ENCODE peak calls at places on chromosomes 4 and X, in nine cellular contexts. One of them, this sample, is unnamed.

GRCh38 chrX:48466696-48467095 is 3.4 kb downstream of the SLC38A5 start:
- DNase-seq in Ammon's horn: no peak
- DNase-seq in iPS-NIHi11: peak; percentile 64
- DNase-seq in HuH-7.5: no peak
- DNase-seq in fibroblast of the conjunctiva: no peak
- DNase-seq in IMR-90: no peak
- DNase-seq in glutamatergic neuron: peak; percentile 46
- DNase-seq in neural crest cell: no peak
- DNase-seq in T-helper 1 cell: peak; percentile 16
- DNase-seq in this sample: no peak

GRCh38 chrX:122866527-122866926 is 317.6 kb upstream of the GRIA3 start:
- DNase-seq in IMR-90: peak; percentile 17
- DNase-seq in HuH-7.5: no peak
- DNase-seq in glutamatergic neuron: no peak
- DNase-seq in iPS-NIHi11: no peak
- DNase-seq in Ammon's horn: no peak
- DNase-seq in fibroblast of the conjunctiva: peak; percentile 60
- DNase-seq in neural crest cell: no peak
- DNase-seq in T-helper 1 cell: no peak
- DNase-seq in this sample: peak; percentile 62

GRCh38 chr4:89482248-89482647 is 174.6 kb upstream of the GPRIN3 start:
- DNase-seq in iPS-NIHi11: peak; percentile 65
- DNase-seq in T-helper 1 cell: peak; percentile 13
- DNase-seq in neural crest cell: no peak
- DNase-seq in IMR-90: peak; percentile 53
- DNase-seq in fibroblast of the conjunctiva: peak; percentile 29
- DNase-seq in glutamatergic neuron: no peak
- DNase-seq in HuH-7.5: no peak
- DNase-seq in Ammon's horn: peak; percentile 53
- DNase-seq in this sample: no peak

GRCh38 chrX:102129473-102129872 is 4.0 kb downstream of the TCEAL2 start:
- DNase-seq in Ammon's horn: peak; percentile 7
- DNase-seq in HuH-7.5: no peak
- DNase-seq in fibroblast of the conjunctiva: no peak
- DNase-seq in IMR-90: peak; percentile 4
- DNase-seq in glutamatergic neuron: no peak
- DNase-seq in T-helper 1 cell: no peak
- DNase-seq in neural crest cell: no peak
- DNase-seq in iPS-NIHi11: no peak
- DNase-seq in this sample: no peak

GRCh38 chrX:5965406-5965805 is 263.3 kb downstream of the NLGN4X start:
- DNase-seq in iPS-NIHi11: no peak
- DNase-seq in neural crest cell: no peak
- DNase-seq in HuH-7.5: no peak
- DNase-seq in T-helper 1 cell: no peak
- DNase-seq in fibroblast of the conjunctiva: no peak
- DNase-seq in IMR-90: no peak
- DNase-seq in Ammon's horn: no peak
- DNase-seq in glutamatergic neuron: no peak
- DNase-seq in this sample: no peak

GRCh38 chrX:40420899-40421729 is 159.7 kb upstream of the ATP6AP2 start:
- DNase-seq in Ammon's horn: peak; percentile 85
- DNase-seq in glutamatergic neuron: no peak
- DNase-seq in neural crest cell: no peak
- DNase-seq in HuH-7.5: no peak
- DNase-seq in fibroblast of the conjunctiva: no peak
- DNase-seq in IMR-90: no peak
- DNase-seq in iPS-NIHi11: peak; percentile 25
- DNase-seq in T-helper 1 cell: no peak
- DNase-seq in this sample: no peak

GRCh38 chrX:109714340-109714958 is 18.6 kb downstream of the ACSL4 start:
- DNase-seq in IMR-90: peak; percentile 91
- DNase-seq in HuH-7.5: no peak
- DNase-seq in T-helper 1 cell: no peak
- DNase-seq in glutamatergic neuron: no peak
- DNase-seq in Ammon's horn: no peak
- DNase-seq in neural crest cell: no peak
- DNase-seq in iPS-NIHi11: no peak
- DNase-seq in fibroblast of the conjunctiva: peak; percentile 56
- DNase-seq in this sample: peak; percentile 24

GRCh38 chrX:67544281-67544680 is 460 bp downstream of the AR start:
- DNase-seq in Ammon's horn: no peak
- DNase-seq in T-helper 1 cell: no peak
- DNase-seq in fibroblast of the conjunctiva: peak; percentile 20
- DNase-seq in HuH-7.5: no peak
- DNase-seq in IMR-90: no peak
- DNase-seq in glutamatergic neuron: peak; percentile 26
- DNase-seq in iPS-NIHi11: peak; percentile 13
- DNase-seq in neural crest cell: peak; percentile 5
- DNase-seq in this sample: no peak

GRCh38 chrX:22690116-22690515 is 309.6 kb upstream of the DDX53 start:
- DNase-seq in Ammon's horn: peak; percentile 2
- DNase-seq in IMR-90: peak; percentile 44
- DNase-seq in neural crest cell: no peak
- DNase-seq in iPS-NIHi11: no peak
- DNase-seq in fibroblast of the conjunctiva: peak; percentile 70
- DNase-seq in glutamatergic neuron: no peak
- DNase-seq in HuH-7.5: no peak
- DNase-seq in T-helper 1 cell: no peak
- DNase-seq in this sample: no peak

GRCh38 chr4:62377245-62377644 is 1177.1 kb downstream of the ADGRL3 start:
- DNase-seq in neural crest cell: no peak
- DNase-seq in iPS-NIHi11: no peak
- DNase-seq in fibroblast of the conjunctiva: no peak
- DNase-seq in glutamatergic neuron: no peak
- DNase-seq in T-helper 1 cell: no peak
- DNase-seq in IMR-90: no peak
- DNase-seq in Ammon's horn: no peak
- DNase-seq in HuH-7.5: no peak
- DNase-seq in this sample: no peak

GRCh38 chrX:1341531-1342179 is 5.1 kb downstream of the IL3RA start:
- DNase-seq in iPS-NIHi11: no peak
- DNase-seq in glutamatergic neuron: no peak
- DNase-seq in neural crest cell: no peak
- DNase-seq in IMR-90: no peak
- DNase-seq in fibroblast of the conjunctiva: no peak
- DNase-seq in T-helper 1 cell: no peak
- DNase-seq in HuH-7.5: no peak
- DNase-seq in Ammon's horn: no peak
- DNase-seq in this sample: no peak

GRCh38 chr4:102454981-102455690 is 46.0 kb upstream of the NFKB1 start:
- DNase-seq in T-helper 1 cell: no peak
- DNase-seq in HuH-7.5: no peak
- DNase-seq in iPS-NIHi11: no peak
- DNase-seq in Ammon's horn: no peak
- DNase-seq in fibroblast of the conjunctiva: no peak
- DNase-seq in IMR-90: no peak
- DNase-seq in neural crest cell: no peak
- DNase-seq in glutamatergic neuron: no peak
- DNase-seq in this sample: peak; percentile 13

GRCh38 chr4:16224264-16224663 is 2.0 kb downstream of the TAPT1 start:
- DNase-seq in IMR-90: no peak
- DNase-seq in HuH-7.5: peak; percentile 51
- DNase-seq in iPS-NIHi11: no peak
- DNase-seq in Ammon's horn: no peak
- DNase-seq in T-helper 1 cell: no peak
- DNase-seq in glutamatergic neuron: no peak
- DNase-seq in neural crest cell: no peak
- DNase-seq in fibroblast of the conjunctiva: no peak
- DNase-seq in this sample: no peak

GRCh38 chr4:26028793-26029511 is 114.9 kb downstream of the SMIM20 start:
- DNase-seq in T-helper 1 cell: peak; percentile 59
- DNase-seq in fibroblast of the conjunctiva: no peak
- DNase-seq in Ammon's horn: peak; percentile 69
- DNase-seq in neural crest cell: peak; percentile 76
- DNase-seq in iPS-NIHi11: peak; percentile 86
- DNase-seq in HuH-7.5: peak; percentile 68
- DNase-seq in IMR-90: peak; percentile 58
- DNase-seq in glutamatergic neuron: peak; percentile 93
- DNase-seq in this sample: no peak

GRCh38 chrX:70171636-70172035 is 5.6 kb upstream of the DGAT2L6 start:
- DNase-seq in IMR-90: peak; percentile 21
- DNase-seq in glutamatergic neuron: no peak
- DNase-seq in T-helper 1 cell: no peak
- DNase-seq in neural crest cell: no peak
- DNase-seq in Ammon's horn: no peak
- DNase-seq in iPS-NIHi11: no peak
- DNase-seq in HuH-7.5: no peak
- DNase-seq in fibroblast of the conjunctiva: no peak
- DNase-seq in this sample: no peak

GRCh38 chr4:1407657-1408333 is 1.6 kb upstream of the NKX1-1 start:
- DNase-seq in iPS-NIHi11: peak; percentile 39
- DNase-seq in HuH-7.5: no peak
- DNase-seq in neural crest cell: no peak
- DNase-seq in T-helper 1 cell: no peak
- DNase-seq in Ammon's horn: no peak
- DNase-seq in fibroblast of the conjunctiva: no peak
- DNase-seq in glutamatergic neuron: peak; percentile 18
- DNase-seq in IMR-90: no peak
- DNase-seq in this sample: no peak

GRCh38 chr4:150600821-150601445 is 19.0 kb downstream of the MAB21L2 start:
- DNase-seq in neural crest cell: no peak
- DNase-seq in HuH-7.5: no peak
- DNase-seq in Ammon's horn: peak; percentile 7
- DNase-seq in T-helper 1 cell: no peak
- DNase-seq in fibroblast of the conjunctiva: no peak
- DNase-seq in IMR-90: no peak
- DNase-seq in iPS-NIHi11: no peak
- DNase-seq in glutamatergic neuron: no peak
- DNase-seq in this sample: no peak

GRCh38 chr4:123599920-123600394 is 203.4 kb downstream of the SPRY1 start:
- DNase-seq in glutamatergic neuron: peak; percentile 38
- DNase-seq in fibroblast of the conjunctiva: no peak
- DNase-seq in IMR-90: peak; percentile 5
- DNase-seq in HuH-7.5: no peak
- DNase-seq in neural crest cell: peak; percentile 38
- DNase-seq in T-helper 1 cell: peak; percentile 85
- DNase-seq in Ammon's horn: peak; percentile 88
- DNase-seq in iPS-NIHi11: peak; percentile 68
- DNase-seq in this sample: no peak

GRCh38 chr4:121726642-121727268 is 30.0 kb upstream of the ANXA5 start:
- DNase-seq in T-helper 1 cell: peak; percentile 65
- DNase-seq in glutamatergic neuron: no peak
- DNase-seq in Ammon's horn: peak; percentile 55
- DNase-seq in HuH-7.5: no peak
- DNase-seq in neural crest cell: no peak
- DNase-seq in iPS-NIHi11: peak; percentile 57
- DNase-seq in fibroblast of the conjunctiva: peak; percentile 65
- DNase-seq in IMR-90: peak; percentile 78
- DNase-seq in this sample: peak; percentile 53

GRCh38 chrX:154809939-154810665 is 4.8 kb upstream of the MPP1 start:
- DNase-seq in iPS-NIHi11: no peak
- DNase-seq in Ammon's horn: no peak
- DNase-seq in neural crest cell: no peak
- DNase-seq in IMR-90: peak; percentile 17
- DNase-seq in fibroblast of the conjunctiva: no peak
- DNase-seq in glutamatergic neuron: no peak
- DNase-seq in T-helper 1 cell: no peak
- DNase-seq in HuH-7.5: no peak
- DNase-seq in this sample: no peak

This sample was measured in GM04504.